ENCODE peak calls at places on chromosomes 3 and 15, in four cellular contexts. T is ovary, N is H1, E is Peyer's patch. R is an unnamed sample. For H3K27me3, the result is how much of the 10 kb centered on the place peaks cover.

GRCh38 chr3:127544151-127544805 is 46.3 kb downstream of the TPRA1 start:
- DNase-seq in E (peak), N (no peak), T (peak), R (peak)

GRCh38 chr3:84440306-84440705 is 518.5 kb upstream of the CADM2 start:
- DNase-seq in E (no peak), N (no peak), T (no peak), R (no peak)

GRCh38 chr3:63942513-63942912 is 30.3 kb upstream of the SCAANT1 start:
- DNase-seq in E (no peak), N (no peak), T (no peak), R (no peak)

GRCh38 chr3:33035596-33035995 is 61.4 kb downstream of the GLB1 start:
- DNase-seq in N (no peak), E (no peak), T (no peak), R (peak)

GRCh38 chr3:141828487-141829284 is 47.8 kb upstream of the ATP1B3 start:
- DNase-seq in T (no peak), N (no peak), E (no peak), R (peak)

GRCh38 chr3:138594150-138594934 is at the start of gene CEP70:
- DNase-seq in T (peak), N (peak), E (peak), R (peak)

GRCh38 chr3:139558351-139559170 is 19.0 kb upstream of the RBP1 start:
- DNase-seq in T (no peak), E (no peak), N (no peak), R (peak)

GRCh38 chr3:59680916-59681315 is 631.1 kb upstream of the CFAP20DC start:
- DNase-seq in E (no peak), T (no peak), N (no peak), R (no peak)

GRCh38 chr15:69666921-69667811 is 214.5 kb downstream of the RPLP1 start:
- DNase-seq in N (no peak), E (peak), T (no peak), R (no peak)

GRCh38 chr3:52784931-52785590 is 7.7 kb downstream of the ITIH1 start:
- DNase-seq in E (no peak), N (no peak), T (no peak), R (no peak)

GRCh38 chr15:79088426-79089205 is 2.0 kb downstream of the RASGRF1 start:
- DNase-seq in T (no peak), E (no peak), N (no peak), R (no peak)

GRCh38 chr15:79089331-79089889 is 1.2 kb downstream of the RASGRF1 start:
- DNase-seq in E (no peak), T (no peak), N (no peak), R (no peak)

GRCh38 chr15:79090487-79091203 is at the start of gene RASGRF1:
- DNase-seq in T (no peak), E (no peak), N (no peak), R (no peak)

GRCh38 chr15:79091204-79091867 is 756 bp upstream of the RASGRF1 start:
- DNase-seq in T (no peak), E (peak), N (no peak), R (no peak)

GRCh38 chr15:79089890-79090486 is 592 bp downstream of the RASGRF1 start:
- DNase-seq in T (no peak), N (no peak), E (no peak), R (no peak)
- TF ChIP-seq CTCF in T (no peak), N (no peak), E (no peak), R (no peak)

GRCh38 chr3:194307849-194308248 is 43.3 kb downstream of the CPN2 start:
- DNase-seq in E (no peak), N (no peak), T (no peak), R (no peak)
- H3K27me3 ChIP-seq in E (under half), N (under half), T (under half), R (under half)

DNA sequence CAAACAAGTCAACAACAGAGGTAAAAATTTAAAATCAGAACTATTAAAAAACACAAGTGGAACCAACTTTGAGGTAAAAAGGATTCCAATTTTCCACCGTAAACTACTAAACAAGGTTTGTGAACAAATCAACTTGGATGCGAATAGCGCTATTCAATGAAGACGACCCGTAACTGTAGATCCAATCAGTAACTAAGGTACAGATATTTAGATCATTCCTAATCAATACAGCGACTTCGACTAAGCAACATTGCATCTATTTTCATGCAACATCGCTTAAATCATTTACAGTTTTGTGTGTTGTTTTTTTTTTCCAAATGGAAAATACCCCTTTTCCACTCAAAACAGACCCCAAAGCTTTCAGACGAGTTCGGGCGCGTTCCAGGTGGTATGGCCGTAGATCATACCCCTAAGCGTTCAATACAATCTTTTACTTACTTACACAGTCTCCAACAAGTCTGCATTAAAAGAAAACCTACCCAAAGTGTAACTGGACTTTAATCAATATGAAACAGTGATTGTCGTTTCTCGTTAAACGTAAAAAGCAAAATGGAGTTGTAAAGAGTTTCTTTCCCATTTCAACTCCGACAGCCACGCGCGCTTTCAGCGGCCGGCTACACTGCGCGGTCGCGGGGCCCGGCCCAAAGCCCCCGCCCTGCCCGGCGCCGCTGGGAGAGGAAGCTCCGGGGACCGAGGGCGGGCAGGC is 779 bp downstream of the RHOA start:
- DNase-seq in N (no peak), E (no peak), T (no peak), R (no peak)
- H3K4me3 ChIP-seq in N (peak), E (peak), T (peak), R (peak)

DNA sequence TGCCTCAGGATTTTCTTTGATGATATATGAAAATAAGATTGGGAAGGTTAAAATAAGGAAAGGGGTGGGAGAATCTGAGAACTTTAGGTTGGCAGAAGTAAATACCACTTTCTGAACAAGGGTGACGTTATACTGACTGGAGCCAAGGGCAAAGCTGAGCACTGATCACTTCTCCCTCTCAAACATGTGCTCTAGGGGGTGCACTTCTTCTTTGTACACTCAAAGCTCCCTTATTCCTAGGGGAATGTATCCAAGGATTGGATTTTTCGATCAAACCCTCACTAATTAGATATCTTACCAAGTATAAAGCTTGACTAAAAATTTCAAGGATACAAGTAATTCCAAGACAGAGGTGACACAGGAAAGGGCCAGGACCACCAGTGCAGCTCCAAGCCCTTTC is 243.9 kb upstream of the UMPS start:
- DNase-seq in N (no peak), T (no peak), E (no peak), R (no peak)
- TF ChIP-seq CTCF in N (no peak), T (no peak), E (no peak), R (no peak)

R was measured in bronchial epithelial cell.